ENCODE peak calls at places on chromosomes 12 and 14, in ten cellular contexts. G is A549; V is CD8-positive, alpha-beta T cell; T is mammary epithelial cell; M is hepatocyte; Y is thoracic aorta; H is A673; R is astrocyte; Q is esophagus muscularis mucosa; X is upper lobe of right lung. B is an unnamed sample.
A peak's percentile ranks its signal among the peaks of the same experiment; 100 is the strongest.

GRCh38 chr14:104532191-104532555 is 47.4 kb upstream of the C14orf180 start:
- DNase-seq in G (no peak), V (no peak), T (peak; percentile 55), M (no peak), Y (no peak), H (no peak), R (no peak), Q (no peak), X (no peak), B (no peak)

GRCh38 chr12:107332726-107333125 is 239.4 kb upstream of the CRY1 start:
- DNase-seq in G (no peak), V (no peak), T (no peak), M (no peak), Y (no peak), H (no peak), R (no peak), Q (no peak), X (no peak), B (no peak)

GRCh38 chr12:116066381-116067230 is 210.9 kb downstream of the MED13L start:
- DNase-seq in G (peak; percentile 72), V (peak; percentile 67), T (no peak), M (peak; percentile 61), Y (no peak), H (peak; percentile 66), R (no peak), Q (no peak), X (no peak), B (peak; percentile 65)

GRCh38 chr12:38956337-38956736 is 50.9 kb upstream of the CPNE8 start:
- DNase-seq in G (no peak), V (no peak), T (peak; percentile 22), M (no peak), Y (no peak), H (no peak), R (peak; percentile 82), Q (no peak), X (no peak), B (no peak)

GRCh38 chr12:51430196-51430895 is 5.7 kb downstream of the SLC4A8 start:
- DNase-seq in G (peak; percentile 36), V (no peak), T (no peak), M (peak; percentile 44), Y (no peak), H (no peak), R (no peak), Q (no peak), X (no peak), B (no peak)

GRCh38 chr14:89473979-89474378 is 56.9 kb upstream of the FOXN3 start:
- DNase-seq in G (no peak), V (no peak), T (no peak), M (no peak), Y (no peak), H (no peak), R (peak; percentile 61), Q (no peak), X (no peak), B (no peak)

GRCh38 chr12:121810234-121810817 is 6.5 kb downstream of the SETD1B start:
- DNase-seq in G (no peak), V (no peak), T (no peak), M (no peak), Y (no peak), H (no peak), R (no peak), Q (no peak), X (no peak), B (no peak)

GRCh38 chr12:120736404-120737331 is 11.0 kb downstream of the ACADS start:
- DNase-seq in G (no peak), V (no peak), T (no peak), M (no peak), Y (no peak), H (no peak), R (no peak), Q (no peak), X (no peak), B (no peak)

GRCh38 chr14:31529053-31529452 is 32.2 kb upstream of the NUBPL start:
- DNase-seq in G (no peak), V (no peak), T (no peak), M (no peak), Y (no peak), H (no peak), R (no peak), Q (no peak), X (no peak), B (no peak)

GRCh38 chr14:99758121-99758871 is 34.9 kb upstream of the EML1 start:
- DNase-seq in G (peak; percentile 53), V (no peak), T (peak; percentile 84), M (peak; percentile 44), Y (no peak), H (peak; percentile 96), R (peak; percentile 95), Q (no peak), X (no peak), B (no peak)

GRCh38 chr12:57169969-57170368 is 22.6 kb upstream of the LRP1-AS start:
- DNase-seq in G (no peak), V (no peak), T (no peak), M (no peak), Y (no peak), H (no peak), R (no peak), Q (no peak), X (no peak), B (no peak)

GRCh38 chr12:50603817-50604639 is 99.2 kb downstream of the DIP2B start:
- DNase-seq in G (no peak), V (no peak), T (no peak), M (no peak), Y (no peak), H (no peak), R (peak; percentile 89), Q (no peak), X (no peak), B (no peak)

GRCh38 chr12:59182660-59183455 is 262.6 kb upstream of the LRIG3 start:
- DNase-seq in G (no peak), V (no peak), T (no peak), M (no peak), Y (no peak), H (no peak), R (no peak), Q (no peak), X (no peak), B (no peak)

GRCh38 chr14:78156196-78156595 is 14.0 kb upstream of the NRXN3 start:
- DNase-seq in G (no peak), V (no peak), T (no peak), M (no peak), Y (no peak), H (no peak), R (no peak), Q (no peak), X (no peak), B (no peak)

GRCh38 chr14:45686771-45687170 is 433.8 kb upstream of the MIS18BP1 start:
- DNase-seq in G (no peak), V (no peak), T (no peak), M (no peak), Y (no peak), H (no peak), R (no peak), Q (no peak), X (no peak), B (no peak)

GRCh38 chr14:26775765-26776577 is 178.1 kb upstream of the NOVA1 start:
- DNase-seq in G (peak; percentile 0), V (no peak), T (no peak), M (no peak), Y (no peak), H (peak; percentile 90), R (peak; percentile 75), Q (no peak), X (no peak), B (no peak)

GRCh38 chr12:3224530-3224903 is 147.3 kb downstream of the TSPAN9 start:
- DNase-seq in G (no peak), V (no peak), T (no peak), M (no peak), Y (no peak), H (no peak), R (no peak), Q (no peak), X (no peak), B (no peak)

GRCh38 chr12:50017653-50018052 is 7.6 kb downstream of the RACGAP1 start:
- DNase-seq in G (no peak), V (no peak), T (no peak), M (no peak), Y (no peak), H (no peak), R (no peak), Q (no peak), X (no peak), B (peak; percentile 59)

GRCh38 chr12:2960432-2960956 is 1.3 kb downstream of the TEAD4 start:
- DNase-seq in G (peak; percentile 29), V (no peak), T (peak; percentile 45), M (peak; percentile 42), Y (no peak), H (no peak), R (peak; percentile 56), Q (no peak), X (no peak), B (no peak)

GRCh38 chr14:61565836-61566536 is 129.3 kb upstream of the HIF1A start:
- DNase-seq in G (peak; percentile 70), V (peak; percentile 19), T (peak; percentile 73), M (no peak), Y (no peak), H (no peak), R (peak; percentile 93), Q (no peak), X (no peak), B (no peak)
- H3K27ac ChIP-seq in G (peak overlapping the region; percentile 99), V (no peak overlapping the region), T (peak overlapping the region; percentile 96), M (peak overlapping the region; percentile 96), Y (no peak overlapping the region), H (no peak overlapping the region), R (peak overlapping the region; percentile 99), Q (peak overlapping the region; percentile 58), X (no peak overlapping the region), B (no peak overlapping the region)

DNA sequence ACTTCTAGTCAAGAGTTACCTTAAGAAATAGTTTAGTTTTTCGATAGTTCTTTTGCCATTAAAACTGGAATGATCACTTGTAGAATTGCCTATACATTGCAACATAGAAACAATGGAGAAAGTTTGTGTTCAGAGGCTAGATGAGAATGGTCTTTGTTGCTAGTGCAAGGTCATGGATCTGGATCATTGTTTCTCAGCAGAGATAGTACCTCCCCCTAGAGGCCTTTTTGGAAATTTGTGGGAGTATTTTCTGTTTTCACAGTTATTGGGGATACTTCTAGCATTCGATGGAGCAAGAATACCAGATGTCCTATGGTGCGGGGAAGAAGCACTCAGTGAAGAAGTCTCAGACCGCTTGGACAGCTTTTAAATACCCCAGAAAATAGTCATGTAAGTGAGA is 138.8 kb upstream of the HMGA2 start:
- DNase-seq in G (peak; percentile 32), V (no peak), T (peak; percentile 48), M (peak; percentile 14), Y (no peak), H (peak; percentile 65), R (no peak), Q (no peak), X (no peak), B (no peak)
- TF ChIP-seq CTCF in G (peak; percentile 60), V (no peak), T (peak; percentile 53), M (peak; percentile 43), Y (no peak), H (peak; percentile 74), R (peak; percentile 57), Q (no peak), X (peak; percentile 53), B (peak; percentile 45)

GRCh38 chr14:93343266-93343665 is 3.7 kb upstream of the COX8C start:
- DNase-seq in G (no peak), V (no peak), T (no peak), M (no peak), Y (no peak), H (no peak), R (no peak), Q (no peak), X (no peak), B (no peak)
- H3K4me3 ChIP-seq in G (no peak overlapping the region), V (no peak overlapping the region), T (no peak overlapping the region), M (no peak overlapping the region), Y (no peak overlapping the region), H (no peak overlapping the region), R (no peak overlapping the region), Q (no peak overlapping the region), X (no peak overlapping the region), B (no peak overlapping the region)

GRCh38 chr14:67643671-67644070 is 24.0 kb downstream of the ARG2 start:
- DNase-seq in G (no peak), V (no peak), T (peak; percentile 12), M (no peak), Y (no peak), H (no peak), R (no peak), Q (no peak), X (no peak), B (no peak)
- H3K27ac ChIP-seq in G (no peak overlapping the region), V (no peak overlapping the region), T (no peak overlapping the region), M (no peak overlapping the region), Y (no peak overlapping the region), H (no peak overlapping the region), R (no peak overlapping the region), Q (peak overlapping the region; percentile 67), X (no peak overlapping the region), B (no peak overlapping the region)

B was measured in lower lobe of right lung.